ENCODE peak calls at places on chromosome 20, in six cellular contexts. U, L, T, J, G and V are unnamed samples.

GRCh38 chr20:56362833-56363413 is 4.1 kb downstream of the FAM210B start:
- DNase-seq in U (no peak), L (no peak), T (no peak), J (no peak), G (no peak), V (no peak)

GRCh38 chr20:58708246-58708931 is 15.8 kb downstream of the NPEPL1 start:
- DNase-seq in U (no peak), L (no peak), T (no peak), J (no peak), G (no peak), V (peak; percentile 6)

GRCh38 chr20:4613718-4614620 is 107.7 kb upstream of the PRND start:
- DNase-seq in U (no peak), L (peak; percentile 52), T (peak; percentile 74), J (peak; percentile 56), G (no peak), V (peak; percentile 83)

GRCh38 chr20:42938486-42939205 is 251.1 kb downstream of the PTPRT start:
- DNase-seq in U (no peak), L (no peak), T (no peak), J (no peak), G (no peak), V (no peak)

GRCh38 chr20:52291109-52291508 is 99.5 kb upstream of the ZFP64 start:
- DNase-seq in U (no peak), L (no peak), T (no peak), J (no peak), G (no peak), V (no peak)

GRCh38 chr20:50731930-50732690 is 730 bp downstream of the PARD6B start:
- DNase-seq in U (no peak), L (no peak), T (peak; percentile 56), J (no peak), G (no peak), V (no peak)

GRCh38 chr20:45817652-45818194 is 5.3 kb downstream of the UBE2C start:
- DNase-seq in U (peak; percentile 59), L (no peak), T (peak; percentile 57), J (peak; percentile 91), G (no peak), V (no peak)

GRCh38 chr20:37547912-37548311 is 20.2 kb upstream of the BLCAP start:
- DNase-seq in U (no peak), L (no peak), T (no peak), J (no peak), G (no peak), V (no peak)

GRCh38 chr20:40416274-40416673 is 272.8 kb downstream of the MAFB start:
- DNase-seq in U (no peak), L (no peak), T (peak; percentile 88), J (no peak), G (no peak), V (no peak)

GRCh38 chr20:32820698-32821378 is 1.1 kb downstream of the MAPRE1 start:
- DNase-seq in U (no peak), L (no peak), T (peak; percentile 25), J (peak; percentile 11), G (no peak), V (no peak)